ENCODE peak calls at places on chromosomes 2 and 18, in seven cellular contexts. D, A, B, R, H, P and U are unnamed samples.

GRCh38 chr2:209872675-209873074 is 101.0 kb downstream of the UNC80 start:
- DNase-seq in D (no peak), H (no peak), R (peak), B (no peak), A (peak), P (peak), U (peak)

GRCh38 chr2:224565452-224566035 is 19.6 kb downstream of the CUL3 start:
- DNase-seq in R (no peak), D (no peak), B (no peak), P (no peak), H (no peak), A (no peak), U (no peak)

GRCh38 chr2:152221870-152222269 is 46.3 kb upstream of the STAM2 start:
- DNase-seq in R (no peak), H (peak), B (no peak), P (no peak), A (no peak), D (peak), U (no peak)

GRCh38 chr2:101524811-101525430 is 50.0 kb upstream of the RFX8 start:
- DNase-seq in D (no peak), P (no peak), R (no peak), H (peak), A (no peak), B (no peak), U (no peak)

GRCh38 chr2:174711206-174711605 is 53.1 kb downstream of the CHRNA1 start:
- DNase-seq in P (no peak), R (no peak), H (peak), D (peak), B (peak), A (peak), U (no peak)

GRCh38 chr2:128986026-128986720 is 667.5 kb upstream of the HS6ST1 start:
- DNase-seq in D (no peak), H (no peak), A (peak), P (no peak), R (no peak), B (no peak), U (no peak)

GRCh38 chr2:24418166-24418843 is 58.0 kb upstream of the ITSN2 start:
- DNase-seq in H (no peak), P (peak), R (no peak), D (no peak), B (no peak), A (peak), U (no peak)

GRCh38 chr2:26477911-26478253 is at the start of gene OTOF:
- DNase-seq in R (no peak), A (no peak), P (no peak), H (peak), B (peak), D (peak), U (no peak)

GRCh38 chr2:29629495-29629894 is 291.9 kb downstream of the ALK start:
- DNase-seq in D (no peak), A (no peak), P (no peak), H (no peak), R (no peak), B (no peak), U (no peak)

GRCh38 chr2:24485191-24485590 is 5.9 kb upstream of the NCOA1 start:
- DNase-seq in P (no peak), H (no peak), B (no peak), D (no peak), A (no peak), R (no peak), U (no peak)

GRCh38 chr18:3148930-3149535 is 70.7 kb downstream of the MYOM1 start:
- DNase-seq in H (peak), D (peak), B (no peak), P (no peak), A (no peak), R (no peak), U (no peak)

GRCh38 chr2:203934711-203935438 is 1.7 kb upstream of the ICOS start:
- DNase-seq in P (no peak), R (no peak), D (no peak), B (no peak), A (no peak), H (no peak), U (no peak)

GRCh38 chr2:127407091-127407490 is 11.1 kb upstream of the PROC start:
- DNase-seq in R (no peak), A (no peak), D (no peak), H (no peak), P (no peak), B (no peak), U (no peak)

GRCh38 chr18:45874501-45875184 is 49.2 kb downstream of the SIGLEC15 start:
- DNase-seq in A (no peak), P (no peak), D (peak), H (no peak), R (no peak), B (no peak), U (no peak)

GRCh38 chr2:202871161-202872141 is at the start of gene ICA1L:
- DNase-seq in D (peak), B (peak), H (peak), P (peak), A (peak), R (no peak), U (peak)

GRCh38 chr2:174327958-174328308 is 6.8 kb upstream of the SP9 start:
- DNase-seq in A (peak), B (no peak), D (no peak), H (peak), R (no peak), P (no peak), U (peak)

GRCh38 chr2:63047534-63048281 is 2.9 kb upstream of the OTX1 start:
- DNase-seq in R (no peak), P (peak), D (no peak), A (peak), B (no peak), H (peak), U (peak)

GRCh38 chr2:62458206-62459035 is 47.6 kb downstream of the TMEM17 start:
- DNase-seq in P (no peak), H (no peak), B (no peak), D (no peak), A (no peak), R (no peak), U (no peak)

GRCh38 chr2:213221962-213222361 is 62.3 kb upstream of the SPAG16 start:
- DNase-seq in B (no peak), P (no peak), R (no peak), D (no peak), A (no peak), H (no peak), U (no peak)

GRCh38 chr2:197125000-197125399 is 185.6 kb downstream of the ANKRD44 start:
- DNase-seq in R (no peak), B (no peak), P (no peak), D (peak), H (peak), A (no peak), U (no peak)

GRCh38 chr18:44497294-44497693 is 183.4 kb upstream of the SETBP1 start:
- DNase-seq in R (no peak), H (no peak), P (no peak), D (no peak), B (no peak), A (no peak), U (no peak)
- H4K8ac ChIP-seq in R (no peak), H (no peak), P (no peak), D (no peak), B (no peak), A (no peak), U (no peak)

DNA sequence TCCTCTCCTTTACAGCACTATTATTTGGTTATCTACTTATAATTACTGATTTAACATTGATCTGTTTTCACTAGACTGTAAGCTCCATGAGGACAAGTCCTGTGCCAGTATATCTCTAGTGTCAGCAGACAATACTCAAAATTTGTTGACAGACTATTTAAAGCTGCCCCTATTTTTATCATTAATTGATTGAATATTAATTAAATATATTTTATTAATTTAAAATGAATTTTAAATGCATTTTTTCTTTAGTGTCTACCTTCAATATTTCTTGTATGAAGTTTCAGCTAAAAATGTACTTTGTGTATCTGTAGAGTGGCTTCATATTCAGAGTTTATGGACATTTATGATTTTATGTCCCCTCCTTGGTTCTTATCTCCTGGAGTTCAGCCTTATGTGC is 26.4 kb upstream of the FHOD3 start:
- DNase-seq in H (no peak), R (no peak), P (no peak), A (no peak), D (no peak), B (no peak), U (no peak)
- H4K8ac ChIP-seq in H (no peak), R (no peak), P (no peak), A (no peak), D (no peak), B (no peak), U (no peak)

DNA sequence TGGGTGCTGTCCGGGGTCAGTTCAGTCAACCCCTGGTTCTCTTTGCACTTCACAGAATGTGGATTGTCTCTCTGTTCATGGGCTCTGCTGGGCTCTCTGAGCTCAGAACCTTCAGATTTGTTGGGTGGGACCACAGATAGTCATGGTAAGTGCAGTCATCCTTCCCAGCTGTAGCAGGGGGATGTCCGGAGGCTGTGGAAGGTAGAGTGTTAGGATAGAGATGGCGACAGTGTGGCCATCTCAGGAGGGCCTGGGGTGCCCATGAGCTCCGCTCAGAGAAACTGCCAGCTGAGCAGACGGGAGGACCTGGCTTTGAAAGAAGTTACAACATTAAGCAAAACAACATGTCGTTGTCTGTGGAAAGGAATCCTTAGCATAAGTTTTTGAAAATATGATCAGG is 149.8 kb downstream of the FAM210A start:
- DNase-seq in D (no peak), R (no peak), A (no peak), P (no peak), B (no peak), H (no peak), U (no peak)
- H4K8ac ChIP-seq in D (no peak), R (no peak), A (no peak), P (no peak), B (no peak), H (no peak), U (no peak)

DNA sequence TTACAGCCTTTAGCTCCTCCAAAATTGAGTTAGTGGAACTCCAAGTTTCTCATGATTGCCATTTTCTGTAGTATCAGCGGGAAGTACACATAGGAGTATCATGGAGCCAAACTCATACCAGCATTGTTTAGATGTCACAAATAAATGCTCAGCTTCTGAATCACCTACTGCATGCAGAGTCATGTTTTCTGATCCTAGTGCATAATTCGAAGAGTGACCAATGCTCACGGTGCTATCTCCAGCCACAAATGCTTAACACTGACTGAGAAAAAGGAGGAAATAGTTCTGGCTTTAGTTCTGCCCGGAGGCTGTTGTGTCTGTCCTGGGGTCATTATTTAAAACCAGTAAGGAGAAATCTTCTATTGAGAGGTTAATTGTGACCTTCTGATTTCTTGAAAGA is 45.4 kb upstream of the LRATD1 start:
- DNase-seq in B (peak), H (no peak), D (peak), P (no peak), A (no peak), R (no peak), U (no peak)
- H4K8ac ChIP-seq in B (no peak), H (no peak), D (no peak), P (no peak), A (no peak), R (no peak), U (no peak)

DNA sequence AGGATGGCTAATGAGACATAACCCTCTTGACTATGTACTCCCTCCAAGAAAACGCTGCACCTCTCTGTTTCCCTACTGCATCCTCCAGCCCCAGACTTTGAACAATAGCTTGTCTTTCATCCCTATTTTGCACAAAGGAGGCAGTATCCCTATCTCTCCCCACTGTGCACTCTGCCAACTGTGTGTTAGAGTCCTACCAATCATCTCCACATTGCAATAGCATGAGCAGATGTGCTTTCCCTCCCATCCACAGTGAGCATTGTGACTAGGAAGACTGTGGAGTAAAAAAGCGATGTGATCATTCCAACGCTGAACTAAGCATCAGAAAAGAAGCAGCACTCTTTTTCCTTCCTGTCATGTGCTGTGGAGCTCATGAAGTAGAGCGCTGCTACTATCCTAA is 206.3 kb upstream of the GULP1 start:
- DNase-seq in H (no peak), P (no peak), R (no peak), A (no peak), D (no peak), B (no peak), U (no peak)
- H4K8ac ChIP-seq in H (peak), P (no peak), R (no peak), A (no peak), D (no peak), B (no peak), U (no peak)

DNA sequence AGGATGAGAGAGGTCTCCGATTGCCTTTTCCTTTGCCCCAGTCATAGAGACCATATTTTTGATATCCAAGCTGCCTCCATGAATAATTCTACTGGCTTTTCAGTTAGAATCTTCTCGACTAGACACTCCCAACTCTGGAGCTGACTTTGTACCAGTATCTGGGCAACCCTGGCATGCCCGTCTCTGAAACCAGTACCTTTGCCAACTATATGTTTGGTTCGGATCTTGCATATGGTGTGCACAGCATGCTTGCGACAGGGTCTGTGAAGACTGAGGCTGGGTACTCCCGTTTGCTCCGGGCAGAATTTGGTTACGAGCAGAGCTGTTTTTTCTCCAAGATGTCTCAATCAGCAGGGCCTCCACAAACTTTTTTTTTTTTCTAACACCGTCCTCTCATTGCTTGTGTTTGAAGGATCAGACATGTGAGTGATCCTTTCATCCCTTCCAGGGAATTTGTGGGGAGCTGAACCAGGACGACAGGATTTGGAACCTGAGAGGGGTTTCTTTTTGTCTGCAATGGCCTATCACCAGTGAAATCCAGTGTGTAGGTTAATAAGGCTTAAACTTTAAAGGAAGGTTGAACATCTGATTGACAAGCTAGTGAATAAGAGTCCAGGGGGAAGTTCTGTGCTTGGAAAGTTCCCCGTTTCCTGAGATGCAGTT is 322.3 kb downstream of the MYCN start:
- DNase-seq in H (no peak), B (no peak), P (no peak), R (no peak), A (no peak), D (no peak), U (peak)
- H4K8ac ChIP-seq in H (no peak), B (no peak), P (no peak), R (no peak), A (no peak), D (no peak), U (no peak)

GRCh38 chr2:230591850-230592249 is 120.8 kb upstream of the CAB39 start:
- DNase-seq in D (no peak), B (no peak), H (no peak), R (no peak), A (no peak), P (no peak), U (no peak)
- H4K8ac ChIP-seq in D (no peak), B (no peak), H (no peak), R (no peak), A (no peak), P (no peak), U (no peak)

GRCh38 chr2:145464901-145465300 is 945.0 kb upstream of the ZEB2 start:
- DNase-seq in P (no peak), R (no peak), A (no peak), B (no peak), D (no peak), H (no peak), U (no peak)

DNA sequence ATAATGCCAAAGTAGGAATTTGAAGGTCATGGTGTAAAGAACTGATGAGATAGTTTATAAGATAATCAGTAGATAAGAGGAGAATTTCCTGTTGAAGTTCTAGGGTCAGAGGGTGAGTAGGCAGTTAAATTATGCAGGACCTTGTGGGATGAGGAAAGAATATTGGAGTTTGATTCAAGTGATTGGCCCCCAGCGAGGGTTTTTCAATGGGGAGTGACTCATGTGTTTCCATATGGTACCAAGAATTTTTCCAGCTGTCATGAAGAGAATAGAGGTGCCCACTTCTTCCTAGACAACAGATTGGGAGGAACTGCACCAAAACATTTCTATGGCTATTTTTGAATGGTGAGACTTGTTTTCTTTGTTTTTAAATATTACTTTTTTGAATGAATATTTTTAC is 940.2 kb upstream of the ZEB2 start:
- DNase-seq in D (peak), P (no peak), H (peak), A (peak), B (no peak), R (no peak), U (no peak)
- H4K8ac ChIP-seq in D (no peak), P (no peak), H (no peak), A (no peak), B (no peak), R (no peak), U (no peak)

DNA sequence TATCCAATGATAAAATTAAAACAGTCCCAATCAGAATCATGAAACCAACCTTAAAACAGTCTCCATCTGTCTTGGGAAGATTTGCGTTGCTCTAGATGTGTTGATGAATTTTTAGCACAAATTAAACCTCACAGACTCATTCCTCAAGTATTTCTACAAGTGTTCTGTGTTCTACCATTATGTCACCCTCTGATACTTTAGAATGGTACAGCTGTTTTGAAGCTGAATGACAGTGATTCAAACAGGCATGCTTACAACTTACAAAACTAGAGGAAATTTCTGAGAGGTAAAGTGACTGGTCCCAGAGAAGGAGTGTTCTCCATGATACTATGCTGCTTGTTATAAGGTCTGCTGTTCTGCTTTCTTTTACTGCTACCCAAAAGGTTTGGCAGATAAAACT is 58.9 kb downstream of the ZNF385B start:
- DNase-seq in R (no peak), H (no peak), B (no peak), D (no peak), A (no peak), P (no peak), U (no peak)
- H4K8ac ChIP-seq in R (no peak), H (no peak), B (no peak), D (no peak), A (no peak), P (no peak), U (no peak)